ENCODE peak calls at places on chromosomes 12 and 14, in seven cellular contexts. One of them, this sample, is unnamed.

GRCh38 chr14:23099212-23099861 is 4.0 kb downstream of the C14orf119 start:
- DNase-seq in A549: no peak
- DNase-seq in IMR-90: no peak
- DNase-seq in CD8-positive, alpha-beta T cell: no peak
- DNase-seq in RWPE2: no peak
- DNase-seq in uterus: no peak
- DNase-seq in Peyer's patch: no peak
- DNase-seq in this sample: no peak

GRCh38 chr12:2813573-2814185 is 1.2 kb downstream of the ITFG2 start:
- DNase-seq in A549: peak; percentile 69
- DNase-seq in CD8-positive, alpha-beta T cell: peak; percentile 20
- DNase-seq in Peyer's patch: peak; percentile 69
- DNase-seq in RWPE2: no peak
- DNase-seq in uterus: no peak
- DNase-seq in IMR-90: peak; percentile 69
- DNase-seq in this sample: no peak

GRCh38 chr12:123602651-123603195 is 824 bp downstream of the DDX55 start:
- DNase-seq in IMR-90: no peak
- DNase-seq in Peyer's patch: no peak
- DNase-seq in RWPE2: no peak
- DNase-seq in CD8-positive, alpha-beta T cell: no peak
- DNase-seq in A549: no peak
- DNase-seq in uterus: no peak
- DNase-seq in this sample: no peak

GRCh38 chr12:107622005-107622404 is 63.6 kb upstream of the PWP1 start:
- DNase-seq in RWPE2: no peak
- DNase-seq in uterus: no peak
- DNase-seq in IMR-90: peak; percentile 3
- DNase-seq in A549: no peak
- DNase-seq in Peyer's patch: no peak
- DNase-seq in CD8-positive, alpha-beta T cell: no peak
- DNase-seq in this sample: no peak

GRCh38 chr12:80829767-80830166 is 108.0 kb downstream of the LIN7A start:
- DNase-seq in uterus: no peak
- DNase-seq in A549: no peak
- DNase-seq in IMR-90: peak; percentile 13
- DNase-seq in CD8-positive, alpha-beta T cell: no peak
- DNase-seq in RWPE2: no peak
- DNase-seq in Peyer's patch: no peak
- DNase-seq in this sample: no peak

GRCh38 chr12:127363392-127363791 is 903.6 kb upstream of the TMEM132C start:
- DNase-seq in uterus: no peak
- DNase-seq in A549: no peak
- DNase-seq in CD8-positive, alpha-beta T cell: no peak
- DNase-seq in Peyer's patch: no peak
- DNase-seq in RWPE2: no peak
- DNase-seq in IMR-90: no peak
- DNase-seq in this sample: no peak

GRCh38 chr12:42490261-42490842 is 99.2 kb downstream of the PRICKLE1 start:
- DNase-seq in A549: no peak
- DNase-seq in uterus: no peak
- DNase-seq in IMR-90: no peak
- DNase-seq in RWPE2: no peak
- DNase-seq in Peyer's patch: no peak
- DNase-seq in CD8-positive, alpha-beta T cell: no peak
- DNase-seq in this sample: no peak

GRCh38 chr12:29960113-29960512 is 176.4 kb upstream of the TMTC1 start:
- DNase-seq in A549: no peak
- DNase-seq in CD8-positive, alpha-beta T cell: no peak
- DNase-seq in IMR-90: no peak
- DNase-seq in Peyer's patch: no peak
- DNase-seq in uterus: no peak
- DNase-seq in RWPE2: no peak
- DNase-seq in this sample: no peak

GRCh38 chr14:105273062-105273461 is 24.7 kb downstream of the BTBD6 start:
- DNase-seq in uterus: no peak
- DNase-seq in CD8-positive, alpha-beta T cell: no peak
- DNase-seq in RWPE2: no peak
- DNase-seq in IMR-90: no peak
- DNase-seq in A549: no peak
- DNase-seq in Peyer's patch: no peak
- DNase-seq in this sample: no peak

GRCh38 chr12:25979563-25979962 is 21.1 kb downstream of the RASSF8 start:
- DNase-seq in IMR-90: no peak
- DNase-seq in A549: no peak
- DNase-seq in Peyer's patch: no peak
- DNase-seq in uterus: no peak
- DNase-seq in CD8-positive, alpha-beta T cell: no peak
- DNase-seq in RWPE2: no peak
- DNase-seq in this sample: no peak

GRCh38 chr12:54572881-54573280 is 15.6 kb downstream of the PPP1R1A start:
- DNase-seq in Peyer's patch: no peak
- DNase-seq in A549: no peak
- DNase-seq in uterus: no peak
- DNase-seq in IMR-90: no peak
- DNase-seq in RWPE2: no peak
- DNase-seq in CD8-positive, alpha-beta T cell: no peak
- DNase-seq in this sample: no peak

GRCh38 chr12:46771268-46771837 is 54.4 kb downstream of the SLC38A4 start:
- DNase-seq in uterus: no peak
- DNase-seq in Peyer's patch: no peak
- DNase-seq in IMR-90: peak; percentile 61
- DNase-seq in A549: no peak
- DNase-seq in CD8-positive, alpha-beta T cell: no peak
- DNase-seq in RWPE2: no peak
- DNase-seq in this sample: no peak

GRCh38 chr12:46775796-46776195 is 50.0 kb downstream of the SLC38A4 start:
- DNase-seq in CD8-positive, alpha-beta T cell: no peak
- DNase-seq in RWPE2: no peak
- DNase-seq in uterus: no peak
- DNase-seq in A549: no peak
- DNase-seq in IMR-90: no peak
- DNase-seq in Peyer's patch: no peak
- DNase-seq in this sample: no peak

GRCh38 chr12:46777587-46777986 is 48.2 kb downstream of the SLC38A4 start:
- DNase-seq in CD8-positive, alpha-beta T cell: no peak
- DNase-seq in A549: no peak
- DNase-seq in RWPE2: no peak
- DNase-seq in IMR-90: no peak
- DNase-seq in Peyer's patch: no peak
- DNase-seq in uterus: no peak
- DNase-seq in this sample: no peak

GRCh38 chr12:46773537-46773936 is 52.3 kb downstream of the SLC38A4 start:
- DNase-seq in uterus: no peak
- DNase-seq in RWPE2: no peak
- DNase-seq in A549: no peak
- DNase-seq in IMR-90: no peak
- DNase-seq in CD8-positive, alpha-beta T cell: no peak
- DNase-seq in Peyer's patch: no peak
- DNase-seq in this sample: no peak

GRCh38 chr12:46774011-46774633 is 51.7 kb downstream of the SLC38A4 start:
- DNase-seq in Peyer's patch: no peak
- DNase-seq in RWPE2: no peak
- DNase-seq in CD8-positive, alpha-beta T cell: no peak
- DNase-seq in uterus: no peak
- DNase-seq in A549: no peak
- DNase-seq in IMR-90: peak; percentile 48
- DNase-seq in this sample: no peak
- H3K27ac ChIP-seq in Peyer's patch: no peak overlapping the region
- H3K27ac ChIP-seq in RWPE2: peak overlapping the region; percentile 50
- H3K27ac ChIP-seq in CD8-positive, alpha-beta T cell: no peak overlapping the region
- H3K27ac ChIP-seq in uterus: no peak overlapping the region
- H3K27ac ChIP-seq in A549: peak overlapping the region; percentile 21
- H3K27ac ChIP-seq in IMR-90: peak overlapping the region; percentile 8
- H3K27ac ChIP-seq in this sample: no peak overlapping the region

DNA sequence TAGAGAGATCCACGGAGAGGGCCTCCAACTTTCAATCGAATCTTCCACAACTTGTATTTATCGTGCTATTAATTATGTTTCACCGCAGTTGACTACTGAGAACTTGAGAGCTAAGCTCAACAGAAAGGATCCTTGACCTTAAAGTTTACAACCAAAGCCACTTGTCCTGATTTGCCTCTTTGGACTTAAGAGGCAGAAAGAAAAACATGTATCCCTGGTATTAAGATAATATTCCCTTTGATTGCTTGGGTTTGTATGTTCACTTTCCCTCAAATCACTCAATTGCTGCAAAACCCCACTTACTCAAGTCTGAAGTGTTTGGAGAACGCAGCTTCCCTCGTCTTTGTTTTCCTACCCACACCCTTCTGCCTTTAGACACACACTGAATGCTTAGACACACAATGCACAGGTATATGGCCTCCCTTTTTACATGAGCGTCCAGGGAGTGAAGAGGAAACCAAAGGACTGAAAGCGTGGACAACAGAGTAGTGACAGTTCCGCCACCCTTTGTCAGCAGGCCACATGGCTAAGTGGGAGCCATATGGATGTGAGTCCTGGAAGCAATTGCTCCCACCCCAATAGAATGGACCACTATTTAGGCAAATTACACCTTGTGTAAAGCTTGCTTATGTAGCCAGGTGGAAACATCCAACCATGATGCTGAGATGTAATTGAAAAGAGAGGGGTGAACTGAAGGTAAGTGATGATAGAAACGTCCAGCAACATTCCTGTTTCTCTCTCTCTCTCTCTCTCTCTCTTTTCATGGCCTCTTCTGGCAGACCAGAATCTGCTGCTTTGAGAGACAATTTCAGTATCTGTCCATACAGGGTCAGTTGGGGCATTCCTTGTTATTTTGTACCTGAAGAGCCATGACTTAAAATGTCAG is 1.4 kb upstream of the PKP2 start:
- DNase-seq in IMR-90: no peak
- DNase-seq in uterus: no peak
- DNase-seq in CD8-positive, alpha-beta T cell: no peak
- DNase-seq in RWPE2: no peak
- DNase-seq in A549: no peak
- DNase-seq in Peyer's patch: no peak
- DNase-seq in this sample: no peak
- H3K4me3 ChIP-seq in IMR-90: no peak overlapping the region
- H3K4me3 ChIP-seq in uterus: no peak overlapping the region
- H3K4me3 ChIP-seq in CD8-positive, alpha-beta T cell: no peak overlapping the region
- H3K4me3 ChIP-seq in RWPE2: no peak overlapping the region
- H3K4me3 ChIP-seq in A549: no peak overlapping the region
- H3K4me3 ChIP-seq in Peyer's patch: no peak overlapping the region
- H3K4me3 ChIP-seq in this sample: no peak overlapping the region

GRCh38 chr12:72546106-72546505 is 273.9 kb downstream of the TRHDE start:
- DNase-seq in IMR-90: peak; percentile 73
- DNase-seq in A549: no peak
- DNase-seq in uterus: no peak
- DNase-seq in Peyer's patch: no peak
- DNase-seq in RWPE2: no peak
- DNase-seq in CD8-positive, alpha-beta T cell: no peak
- DNase-seq in this sample: no peak

GRCh38 chr12:72540811-72541210 is 268.6 kb downstream of the TRHDE start:
- DNase-seq in uterus: no peak
- DNase-seq in IMR-90: peak; percentile 45
- DNase-seq in Peyer's patch: no peak
- DNase-seq in A549: no peak
- DNase-seq in RWPE2: no peak
- DNase-seq in CD8-positive, alpha-beta T cell: no peak
- DNase-seq in this sample: no peak

GRCh38 chr12:72549184-72549583 is 277.0 kb downstream of the TRHDE start:
- DNase-seq in CD8-positive, alpha-beta T cell: no peak
- DNase-seq in RWPE2: no peak
- DNase-seq in IMR-90: no peak
- DNase-seq in Peyer's patch: no peak
- DNase-seq in A549: no peak
- DNase-seq in uterus: no peak
- DNase-seq in this sample: no peak

GRCh38 chr12:72547593-72547992 is 275.4 kb downstream of the TRHDE start:
- DNase-seq in Peyer's patch: no peak
- DNase-seq in A549: no peak
- DNase-seq in CD8-positive, alpha-beta T cell: no peak
- DNase-seq in RWPE2: no peak
- DNase-seq in uterus: no peak
- DNase-seq in IMR-90: peak; percentile 72
- DNase-seq in this sample: no peak

GRCh38 chr12:72543777-72544467 is 271.8 kb downstream of the TRHDE start:
- DNase-seq in CD8-positive, alpha-beta T cell: no peak
- DNase-seq in A549: no peak
- DNase-seq in RWPE2: no peak
- DNase-seq in IMR-90: no peak
- DNase-seq in Peyer's patch: no peak
- DNase-seq in uterus: no peak
- DNase-seq in this sample: no peak
- TF ChIP-seq CTCF in CD8-positive, alpha-beta T cell: no peak
- TF ChIP-seq CTCF in A549: no peak
- TF ChIP-seq CTCF in RWPE2: no peak
- TF ChIP-seq CTCF in IMR-90: no peak
- TF ChIP-seq CTCF in Peyer's patch: no peak
- TF ChIP-seq CTCF in uterus: no peak
- TF ChIP-seq CTCF in this sample: no peak

DNA sequence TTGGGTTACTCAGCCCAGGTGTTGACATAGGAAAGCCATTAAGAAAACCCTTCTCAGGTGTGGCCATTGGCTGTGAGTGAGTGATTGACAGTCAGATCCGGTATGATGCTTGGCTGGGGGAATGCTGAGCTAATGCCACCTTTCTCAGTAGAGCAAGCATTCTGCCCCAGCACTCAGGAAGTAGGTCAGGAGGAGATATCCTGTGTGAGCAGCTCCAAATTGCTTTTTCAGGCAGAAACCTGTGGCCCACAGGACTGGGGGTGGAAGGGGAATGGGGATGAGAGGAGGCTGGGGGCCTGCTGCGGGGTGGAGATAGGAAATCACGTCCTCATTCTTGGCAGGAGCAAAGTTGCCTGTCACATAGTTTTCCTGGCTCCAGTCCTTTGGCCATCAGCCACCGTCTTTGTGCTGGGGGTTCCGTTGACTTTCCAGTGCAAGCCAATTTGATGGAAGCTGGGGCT is 55.7 kb downstream of the NINJ2 start:
- DNase-seq in RWPE2: no peak
- DNase-seq in IMR-90: no peak
- DNase-seq in uterus: peak; percentile 52
- DNase-seq in A549: no peak
- DNase-seq in Peyer's patch: no peak
- DNase-seq in CD8-positive, alpha-beta T cell: no peak
- DNase-seq in this sample: no peak
- H3K27ac ChIP-seq in RWPE2: no peak overlapping the region
- H3K27ac ChIP-seq in IMR-90: no peak overlapping the region
- H3K27ac ChIP-seq in uterus: no peak overlapping the region
- H3K27ac ChIP-seq in A549: no peak overlapping the region
- H3K27ac ChIP-seq in Peyer's patch: no peak overlapping the region
- H3K27ac ChIP-seq in CD8-positive, alpha-beta T cell: no peak overlapping the region
- H3K27ac ChIP-seq in this sample: no peak overlapping the region

GRCh38 chr12:113152196-113152834 is 2.8 kb downstream of the CFAP73 start:
- DNase-seq in CD8-positive, alpha-beta T cell: no peak
- DNase-seq in RWPE2: no peak
- DNase-seq in Peyer's patch: no peak
- DNase-seq in IMR-90: no peak
- DNase-seq in A549: no peak
- DNase-seq in uterus: no peak
- DNase-seq in this sample: no peak
- H3K4me3 ChIP-seq in CD8-positive, alpha-beta T cell: peak overlapping the region; percentile 55
- H3K4me3 ChIP-seq in RWPE2: peak overlapping the region; percentile 30
- H3K4me3 ChIP-seq in Peyer's patch: peak overlapping the region; percentile 30
- H3K4me3 ChIP-seq in IMR-90: no peak overlapping the region
- H3K4me3 ChIP-seq in A549: peak overlapping the region; percentile 43
- H3K4me3 ChIP-seq in uterus: peak overlapping the region; percentile 28
- H3K4me3 ChIP-seq in this sample: no peak overlapping the region

GRCh38 chr14:100476012-100476822 is 111.0 kb downstream of the BEGAIN start:
- DNase-seq in IMR-90: peak; percentile 98
- DNase-seq in Peyer's patch: peak; percentile 66
- DNase-seq in A549: peak; percentile 78
- DNase-seq in uterus: no peak
- DNase-seq in CD8-positive, alpha-beta T cell: no peak
- DNase-seq in RWPE2: no peak
- DNase-seq in this sample: peak; percentile 81
- TF ChIP-seq CTCF in IMR-90: no peak
- TF ChIP-seq CTCF in Peyer's patch: no peak
- TF ChIP-seq CTCF in A549: no peak
- TF ChIP-seq CTCF in uterus: no peak
- TF ChIP-seq CTCF in CD8-positive, alpha-beta T cell: no peak
- TF ChIP-seq CTCF in RWPE2: no peak
- TF ChIP-seq CTCF in this sample: no peak

GRCh38 chr14:51004352-51004800 is 60.1 kb upstream of the PYGL start:
- DNase-seq in A549: peak; percentile 58
- DNase-seq in RWPE2: no peak
- DNase-seq in Peyer's patch: no peak
- DNase-seq in uterus: no peak
- DNase-seq in CD8-positive, alpha-beta T cell: no peak
- DNase-seq in IMR-90: no peak
- DNase-seq in this sample: no peak
- H3K27ac ChIP-seq in A549: peak overlapping the region; percentile 98
- H3K27ac ChIP-seq in RWPE2: peak overlapping the region; percentile 10
- H3K27ac ChIP-seq in Peyer's patch: no peak overlapping the region
- H3K27ac ChIP-seq in uterus: no peak overlapping the region
- H3K27ac ChIP-seq in CD8-positive, alpha-beta T cell: no peak overlapping the region
- H3K27ac ChIP-seq in IMR-90: no peak overlapping the region
- H3K27ac ChIP-seq in this sample: no peak overlapping the region